ENCODE peak calls at places on chromosomes 5 and 9, in four cellular contexts. One of them, this sample, is unnamed.

GRCh38 chr9:76135902-76136301 is 245.4 kb downstream of the PCSK5 start:
- DNase-seq in transverse colon: no peak
- DNase-seq in H1: no peak
- DNase-seq in spleen: no peak
- DNase-seq in this sample: no peak

GRCh38 chr5:53407373-53407772 is 73.1 kb upstream of the FST start:
- DNase-seq in transverse colon: no peak
- DNase-seq in H1: no peak
- DNase-seq in spleen: no peak
- DNase-seq in this sample: no peak

GRCh38 chr5:131634666-131634995 is 398 bp downstream of the RAPGEF6 start:
- DNase-seq in transverse colon: peak
- DNase-seq in H1: peak
- DNase-seq in spleen: no peak
- DNase-seq in this sample: peak

GRCh38 chr5:151617841-151618710 is 26.9 kb upstream of the FAT2 start:
- DNase-seq in transverse colon: no peak
- DNase-seq in H1: no peak
- DNase-seq in spleen: no peak
- DNase-seq in this sample: no peak

GRCh38 chr5:176980818-176981217 is 25.8 kb downstream of the UIMC1 start:
- DNase-seq in transverse colon: no peak
- DNase-seq in H1: no peak
- DNase-seq in spleen: no peak
- DNase-seq in this sample: no peak

GRCh38 chr9:84856181-84856632 is 186.7 kb downstream of the NTRK2 start:
- DNase-seq in transverse colon: no peak
- DNase-seq in H1: no peak
- DNase-seq in spleen: no peak
- DNase-seq in this sample: no peak

GRCh38 chr9:88076286-88077070 is 61.8 kb downstream of the SPATA31C2 start:
- DNase-seq in transverse colon: peak
- DNase-seq in H1: peak
- DNase-seq in spleen: peak
- DNase-seq in this sample: peak

GRCh38 chr5:148932355-148932935 is 106.0 kb downstream of the ADRB2 start:
- DNase-seq in transverse colon: no peak
- DNase-seq in H1: peak
- DNase-seq in spleen: no peak
- DNase-seq in this sample: no peak

GRCh38 chr5:177363565-177363964 is 5.8 kb downstream of the RGS14 start:
- DNase-seq in transverse colon: no peak
- DNase-seq in H1: no peak
- DNase-seq in spleen: no peak
- DNase-seq in this sample: no peak

GRCh38 chr5:132003170-132003744 is 8.2 kb downstream of the ACSL6 start:
- DNase-seq in transverse colon: no peak
- DNase-seq in H1: peak
- DNase-seq in spleen: peak
- DNase-seq in this sample: no peak

GRCh38 chr5:96807099-96807654 is 568 bp downstream of the ERAP1 start:
- DNase-seq in transverse colon: peak
- DNase-seq in H1: peak
- DNase-seq in spleen: peak
- DNase-seq in this sample: peak

GRCh38 chr5:148469446-148470062 is 85.8 kb downstream of the FBXO38 start:
- DNase-seq in transverse colon: no peak
- DNase-seq in H1: no peak
- DNase-seq in spleen: no peak
- DNase-seq in this sample: no peak

GRCh38 chr5:151150484-151151262 is 6.9 kb downstream of the ANXA6 start:
- DNase-seq in transverse colon: peak
- DNase-seq in H1: no peak
- DNase-seq in spleen: peak
- DNase-seq in this sample: peak

GRCh38 chr5:16539169-16539666 is 73.6 kb upstream of the ZNF622 start:
- DNase-seq in transverse colon: peak
- DNase-seq in H1: no peak
- DNase-seq in spleen: no peak
- DNase-seq in this sample: peak

GRCh38 chr9:19229725-19230355 is 653 bp upstream of the DENND4C start:
- DNase-seq in transverse colon: peak
- DNase-seq in H1: peak
- DNase-seq in spleen: peak
- DNase-seq in this sample: no peak

GRCh38 chr9:89448381-89448780 is 49.5 kb downstream of the SEMA4D start:
- DNase-seq in transverse colon: no peak
- DNase-seq in H1: no peak
- DNase-seq in spleen: peak
- DNase-seq in this sample: no peak

GRCh38 chr9:135020481-135021392 is 66.7 kb upstream of the OLFM1 start:
- DNase-seq in transverse colon: no peak
- DNase-seq in H1: no peak
- DNase-seq in spleen: no peak
- DNase-seq in this sample: no peak

GRCh38 chr5:65769539-65769938 is 47.5 kb downstream of the NLN start:
- DNase-seq in transverse colon: no peak
- DNase-seq in H1: no peak
- DNase-seq in spleen: no peak
- DNase-seq in this sample: no peak

GRCh38 chr5:80554646-80555045 is 15.4 kb downstream of the ANKRD34B start:
- DNase-seq in transverse colon: no peak
- DNase-seq in H1: peak
- DNase-seq in spleen: no peak
- DNase-seq in this sample: no peak

GRCh38 chr9:120292606-120293005 is 287.4 kb downstream of the CDK5RAP2 start:
- DNase-seq in transverse colon: no peak
- DNase-seq in H1: no peak
- DNase-seq in spleen: no peak
- DNase-seq in this sample: no peak

GRCh38 chr5:68068204-68068603 is 147.4 kb upstream of the PIK3R1 start:
- DNase-seq in transverse colon: no peak
- DNase-seq in H1: no peak
- DNase-seq in spleen: no peak
- DNase-seq in this sample: no peak

GRCh38 chr9:95508242-95508967 is 8.4 kb downstream of the PTCH1 start:
- DNase-seq in transverse colon: no peak
- DNase-seq in H1: peak
- DNase-seq in spleen: no peak
- DNase-seq in this sample: no peak

GRCh38 chr9:133134419-133135190 is 13.6 kb upstream of the RALGDS start:
- DNase-seq in transverse colon: peak
- DNase-seq in H1: no peak
- DNase-seq in spleen: no peak
- DNase-seq in this sample: no peak

DNA sequence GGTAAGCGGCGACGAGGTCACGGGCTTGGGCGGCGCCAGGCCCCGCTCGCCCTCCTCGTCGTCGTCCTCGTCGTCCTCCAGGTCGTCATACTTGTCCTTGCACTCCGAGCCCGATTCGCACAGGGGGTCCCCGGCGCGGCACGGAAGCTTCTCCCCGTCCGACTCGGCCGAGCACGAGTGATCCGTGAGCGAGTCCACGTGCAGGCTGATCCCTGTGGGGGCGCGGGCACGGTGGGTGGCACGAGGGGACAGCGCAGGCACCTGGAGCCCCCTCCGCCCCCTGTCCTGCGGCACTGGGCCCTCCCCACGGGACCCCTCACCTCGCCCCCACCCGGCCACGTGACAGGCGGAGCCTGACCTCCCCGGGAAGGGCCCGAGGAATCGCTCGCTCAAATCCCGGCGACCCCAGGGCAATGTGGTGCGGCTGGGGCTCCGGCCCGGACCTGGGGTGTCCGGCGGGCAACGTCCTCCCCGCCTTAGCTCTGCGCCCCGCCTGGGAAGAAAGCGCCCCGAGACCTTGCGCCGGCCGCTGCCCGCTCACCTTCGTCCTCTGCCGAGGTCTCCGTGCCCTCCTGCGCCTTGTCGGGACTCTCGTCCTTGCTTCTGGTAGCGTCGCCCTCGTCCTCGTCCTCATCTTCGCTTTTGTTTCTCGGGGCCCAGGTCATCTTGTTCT is 2.5 kb downstream of the IRX2 start:
- DNase-seq in transverse colon: no peak
- DNase-seq in H1: no peak
- DNase-seq in spleen: no peak
- DNase-seq in this sample: no peak
- H3K4me3 ChIP-seq in transverse colon: no peak
- H3K4me3 ChIP-seq in H1: peak
- H3K4me3 ChIP-seq in spleen: no peak
- H3K4me3 ChIP-seq in this sample: peak

GRCh38 chr5:10619649-10620048 is 55.8 kb downstream of the ANKRD33B start:
- DNase-seq in transverse colon: no peak
- DNase-seq in H1: no peak
- DNase-seq in spleen: peak
- DNase-seq in this sample: no peak

GRCh38 chr5:10620346-10620745 is 56.5 kb downstream of the ANKRD33B start:
- DNase-seq in transverse colon: no peak
- DNase-seq in H1: no peak
- DNase-seq in spleen: no peak
- DNase-seq in this sample: no peak

GRCh38 chr5:10622810-10623209 is 58.9 kb downstream of the ANKRD33B start:
- DNase-seq in transverse colon: peak
- DNase-seq in H1: no peak
- DNase-seq in spleen: no peak
- DNase-seq in this sample: no peak

GRCh38 chr5:10623305-10623910 is 59.5 kb downstream of the ANKRD33B start:
- DNase-seq in transverse colon: no peak
- DNase-seq in H1: no peak
- DNase-seq in spleen: no peak
- DNase-seq in this sample: no peak

GRCh38 chr5:10621837-10622236 is 58.0 kb downstream of the ANKRD33B start:
- DNase-seq in transverse colon: no peak
- DNase-seq in H1: no peak
- DNase-seq in spleen: no peak
- DNase-seq in this sample: no peak
- TF ChIP-seq POLR2AphosphoS5 in transverse colon: no peak
- TF ChIP-seq POLR2AphosphoS5 in H1: no peak
- TF ChIP-seq POLR2AphosphoS5 in spleen: no peak
- TF ChIP-seq POLR2AphosphoS5 in this sample: no peak

DNA sequence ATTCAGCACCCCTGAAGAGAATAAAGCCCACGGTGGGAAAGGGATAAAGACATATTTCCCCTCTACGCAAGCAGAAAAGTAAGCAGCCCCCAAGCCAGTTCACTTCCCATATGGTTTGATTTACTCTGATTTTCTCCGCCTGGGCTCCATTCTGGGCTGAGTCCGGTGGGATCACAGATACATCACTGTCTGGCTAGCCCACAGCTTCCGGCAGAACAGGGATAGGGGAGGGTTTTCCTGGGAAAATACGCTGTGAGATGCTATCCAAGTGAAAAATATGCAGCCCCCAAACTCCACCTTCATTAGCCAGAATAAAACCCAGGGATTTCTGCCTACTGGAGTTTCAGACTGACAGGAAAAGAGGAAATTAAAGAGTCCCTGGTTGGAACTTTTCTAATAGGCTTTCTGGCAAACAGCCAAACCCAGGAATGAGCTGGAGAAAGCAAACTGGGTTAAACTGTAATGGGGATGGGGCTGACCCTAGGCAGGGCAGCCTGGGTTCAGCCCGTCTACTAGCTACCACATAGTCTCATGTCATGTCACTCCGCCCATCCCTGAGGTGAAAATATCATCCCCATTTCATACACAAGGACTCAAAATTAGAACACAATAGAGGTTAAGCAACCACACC is 16.9 kb upstream of the NIPAL4 start:
- DNase-seq in transverse colon: no peak
- DNase-seq in H1: no peak
- DNase-seq in spleen: no peak
- DNase-seq in this sample: no peak
- H3K4me3 ChIP-seq in transverse colon: no peak
- H3K4me3 ChIP-seq in H1: no peak
- H3K4me3 ChIP-seq in spleen: no peak
- H3K4me3 ChIP-seq in this sample: no peak

GRCh38 chr9:124357591-124358361 is 57.5 kb downstream of the PSMB7 start:
- DNase-seq in transverse colon: no peak
- DNase-seq in H1: no peak
- DNase-seq in spleen: no peak
- DNase-seq in this sample: peak
- TF ChIP-seq POLR2AphosphoS5 in transverse colon: no peak
- TF ChIP-seq POLR2AphosphoS5 in H1: no peak
- TF ChIP-seq POLR2AphosphoS5 in spleen: no peak
- TF ChIP-seq POLR2AphosphoS5 in this sample: no peak

GRCh38 chr5:15502208-15502607 is 2.2 kb downstream of the FBXL7 start:
- DNase-seq in transverse colon: no peak
- DNase-seq in H1: no peak
- DNase-seq in spleen: no peak
- DNase-seq in this sample: no peak
- H3K4me3 ChIP-seq in transverse colon: peak
- H3K4me3 ChIP-seq in H1: peak
- H3K4me3 ChIP-seq in spleen: peak
- H3K4me3 ChIP-seq in this sample: peak

DNA sequence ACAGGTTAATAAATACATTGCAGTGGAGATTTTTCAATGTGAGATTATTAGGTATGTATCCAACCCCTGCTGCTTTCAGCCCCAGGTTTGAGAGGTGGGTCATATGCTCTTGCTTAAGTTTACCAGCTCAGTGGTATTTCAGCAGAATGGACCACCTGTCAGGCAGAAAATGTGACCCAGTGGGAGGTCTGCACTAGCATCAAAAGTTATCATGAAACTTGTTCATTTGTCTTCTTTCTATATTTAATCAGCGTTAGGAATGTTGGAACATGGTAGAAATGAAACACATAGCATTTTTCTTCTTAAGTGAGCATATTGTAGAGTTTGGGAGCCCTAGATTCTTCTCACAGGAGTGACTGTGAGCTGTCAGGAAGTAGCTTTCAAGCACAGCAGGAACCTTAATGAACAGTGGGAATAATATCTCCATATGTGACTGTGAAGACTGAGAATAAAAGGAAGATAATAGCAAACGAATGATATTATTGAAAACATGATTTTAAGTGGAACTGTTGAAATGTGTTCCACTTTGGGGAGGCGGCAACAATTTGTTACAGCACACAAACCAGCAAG is 596.9 kb upstream of the CDH6 start:
- DNase-seq in transverse colon: no peak
- DNase-seq in H1: no peak
- DNase-seq in spleen: no peak
- DNase-seq in this sample: no peak
- TF ChIP-seq POLR2AphosphoS5 in transverse colon: no peak
- TF ChIP-seq POLR2AphosphoS5 in H1: no peak
- TF ChIP-seq POLR2AphosphoS5 in spleen: no peak
- TF ChIP-seq POLR2AphosphoS5 in this sample: no peak

This sample was measured in stomach.